ENCODE peak calls at places on chromosome 13, in five cellular contexts. One of them, this sample, is unnamed.

GRCh38 chr13:68988176-68988575 is 1119.5 kb upstream of the ATXN8OS start:
- DNase-seq in A549: no peak
- DNase-seq in HepG2: no peak
- DNase-seq in K562: no peak
- DNase-seq in H1: no peak
- DNase-seq in this sample: no peak

GRCh38 chr13:25686831-25687495 is 315.2 kb downstream of the ATP8A2 start:
- DNase-seq in A549: no peak
- DNase-seq in HepG2: no peak
- DNase-seq in K562: no peak
- DNase-seq in H1: no peak
- DNase-seq in this sample: no peak

GRCh38 chr13:110312669-110313031 is 5.6 kb downstream of the COL4A2 start:
- DNase-seq in A549: no peak
- DNase-seq in HepG2: no peak
- DNase-seq in K562: no peak
- DNase-seq in H1: no peak
- DNase-seq in this sample: peak; percentile 93

GRCh38 chr13:44667950-44668349 is 91.8 kb upstream of the TSC22D1 start:
- DNase-seq in A549: no peak
- DNase-seq in HepG2: no peak
- DNase-seq in K562: no peak
- DNase-seq in H1: no peak
- DNase-seq in this sample: peak; percentile 53

GRCh38 chr13:65719831-65720230 is 1510.3 kb downstream of the PCDH9 start:
- DNase-seq in A549: no peak
- DNase-seq in HepG2: no peak
- DNase-seq in K562: no peak
- DNase-seq in H1: no peak
- DNase-seq in this sample: no peak

GRCh38 chr13:74529968-74530367 is 395.8 kb upstream of the KLF12 start:
- DNase-seq in A549: no peak
- DNase-seq in HepG2: no peak
- DNase-seq in K562: no peak
- DNase-seq in H1: no peak
- DNase-seq in this sample: no peak

GRCh38 chr13:100491164-100491847 is 97.3 kb downstream of the GGACT start:
- DNase-seq in A549: no peak
- DNase-seq in HepG2: no peak
- DNase-seq in K562: no peak
- DNase-seq in H1: no peak
- DNase-seq in this sample: peak; percentile 63

GRCh38 chr13:25738342-25738771 is 313.5 kb downstream of the SHISA2 start:
- DNase-seq in A549: no peak
- DNase-seq in HepG2: no peak
- DNase-seq in K562: no peak
- DNase-seq in H1: no peak
- DNase-seq in this sample: no peak

GRCh38 chr13:106113796-106114195 is 421.7 kb downstream of the EFNB2 start:
- DNase-seq in A549: no peak
- DNase-seq in HepG2: no peak
- DNase-seq in K562: no peak
- DNase-seq in H1: no peak
- DNase-seq in this sample: peak; percentile 24

GRCh38 chr13:113922412-113923118 is 51.3 kb downstream of the C13orf46 start:
- DNase-seq in A549: no peak
- DNase-seq in HepG2: no peak
- DNase-seq in K562: no peak
- DNase-seq in H1: no peak
- DNase-seq in this sample: no peak

GRCh38 chr13:22563272-22563671 is 617.5 kb upstream of the SGCG start:
- DNase-seq in A549: no peak
- DNase-seq in HepG2: no peak
- DNase-seq in K562: no peak
- DNase-seq in H1: no peak
- DNase-seq in this sample: no peak

GRCh38 chr13:33931397-33931987 is 113.5 kb downstream of the RFC3 start:
- DNase-seq in A549: peak; percentile 1
- DNase-seq in HepG2: peak; percentile 65
- DNase-seq in K562: peak; percentile 16
- DNase-seq in H1: no peak
- DNase-seq in this sample: peak; percentile 53

GRCh38 chr13:76992548-76993001 is 694 bp downstream of the CLN5 start:
- DNase-seq in A549: peak; percentile 10
- DNase-seq in HepG2: no peak
- DNase-seq in K562: no peak
- DNase-seq in H1: no peak
- DNase-seq in this sample: peak; percentile 23

GRCh38 chr13:44312898-44313551 is 60.6 kb upstream of the SERP2 start:
- DNase-seq in A549: peak; percentile 14
- DNase-seq in HepG2: peak; percentile 14
- DNase-seq in K562: no peak
- DNase-seq in H1: no peak
- DNase-seq in this sample: peak; percentile 95

GRCh38 chr13:28744091-28744536 is 25.3 kb upstream of the SLC46A3 start:
- DNase-seq in A549: no peak
- DNase-seq in HepG2: no peak
- DNase-seq in K562: no peak
- DNase-seq in H1: peak; percentile 44
- DNase-seq in this sample: peak; percentile 80
- TF ChIP-seq MAFK in A549: no peak
- TF ChIP-seq MAFK in HepG2: no peak
- TF ChIP-seq MAFK in K562: no peak
- TF ChIP-seq MAFK in H1: peak; percentile 10
- TF ChIP-seq MAFK in this sample: no peak

GRCh38 chr13:62482351-62482750 is 1066.7 kb upstream of the PCDH20 start:
- DNase-seq in A549: no peak
- DNase-seq in HepG2: peak; percentile 20
- DNase-seq in K562: no peak
- DNase-seq in H1: no peak
- DNase-seq in this sample: no peak
- TF ChIP-seq MAFK in A549: no peak
- TF ChIP-seq MAFK in HepG2: no peak
- TF ChIP-seq MAFK in K562: no peak
- TF ChIP-seq MAFK in H1: no peak
- TF ChIP-seq MAFK in this sample: no peak

GRCh38 chr13:37681295-37682032 is 82.9 kb upstream of the POSTN start:
- DNase-seq in A549: no peak
- DNase-seq in HepG2: no peak
- DNase-seq in K562: no peak
- DNase-seq in H1: no peak
- DNase-seq in this sample: peak; percentile 94
- TF ChIP-seq MAFK in A549: no peak
- TF ChIP-seq MAFK in HepG2: no peak
- TF ChIP-seq MAFK in K562: no peak
- TF ChIP-seq MAFK in H1: no peak
- TF ChIP-seq MAFK in this sample: no peak

GRCh38 chr13:39600766-39601165 is 2.2 kb downstream of the LHFPL6 start:
- DNase-seq in A549: no peak
- DNase-seq in HepG2: no peak
- DNase-seq in K562: no peak
- DNase-seq in H1: peak; percentile 65
- DNase-seq in this sample: no peak
- TF ChIP-seq MAFK in A549: no peak
- TF ChIP-seq MAFK in HepG2: no peak
- TF ChIP-seq MAFK in K562: no peak
- TF ChIP-seq MAFK in H1: no peak
- TF ChIP-seq MAFK in this sample: no peak

DNA sequence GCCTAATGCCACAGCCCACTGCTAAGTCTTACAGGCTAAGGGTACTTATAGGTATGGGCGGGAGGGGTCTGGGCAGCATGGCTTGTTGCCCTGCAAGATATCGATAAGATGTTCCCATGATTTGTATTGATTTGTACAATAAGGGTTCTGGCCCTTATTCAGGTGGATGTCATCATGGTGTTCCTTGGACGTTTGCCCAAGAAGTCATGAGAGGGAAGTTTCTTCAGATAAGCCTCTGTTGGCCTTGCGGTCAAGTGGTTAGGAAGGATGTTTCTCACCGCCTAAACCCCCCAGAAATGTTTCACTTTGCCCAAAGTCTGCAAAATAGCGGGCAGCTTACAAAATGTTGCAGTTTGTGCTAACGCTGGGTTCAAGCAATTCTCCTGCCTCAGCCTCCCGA is 7.3 kb downstream of the PARP4 start:
- DNase-seq in A549: no peak
- DNase-seq in HepG2: no peak
- DNase-seq in K562: no peak
- DNase-seq in H1: no peak
- DNase-seq in this sample: no peak
- TF ChIP-seq MAFK in A549: no peak
- TF ChIP-seq MAFK in HepG2: no peak
- TF ChIP-seq MAFK in K562: no peak
- TF ChIP-seq MAFK in H1: no peak
- TF ChIP-seq MAFK in this sample: no peak